ENCODE peak calls at places on chromosomes 12 and 14, in five cellular contexts. Z, L, A, B and R are unnamed samples.
A peak's percentile ranks its signal among the peaks of the same experiment; 100 is the strongest.

GRCh38 chr12:111451232-111451631 is 45.5 kb downstream of the SH2B3 start:
- DNase-seq in L (no peak), B (no peak), Z (no peak), A (peak; percentile 2), R (no peak)

GRCh38 chr12:25957898-25958253 is 606 bp upstream of the RASSF8 start:
- DNase-seq in B (peak; percentile 55), Z (no peak), L (no peak), A (no peak), R (no peak)

GRCh38 chr14:42884100-42884499 is 1277.4 kb downstream of the LRFN5 start:
- DNase-seq in L (no peak), Z (no peak), A (no peak), B (no peak), R (peak; percentile 78)

GRCh38 chr14:92258934-92259333 is 64.0 kb upstream of the SLC24A4 start:
- DNase-seq in B (no peak), A (no peak), Z (no peak), L (no peak), R (no peak)

GRCh38 chr12:111429760-111430417 is 24.2 kb downstream of the SH2B3 start:
- DNase-seq in Z (no peak), A (no peak), B (no peak), L (no peak), R (no peak)

GRCh38 chr14:68528031-68528687 is 264.7 kb downstream of the ZFP36L1 start:
- DNase-seq in B (no peak), Z (no peak), A (no peak), L (no peak), R (no peak)

GRCh38 chr12:57632369-57632897 is 568 bp downstream of the B4GALNT1 start:
- DNase-seq in A (no peak), B (no peak), L (peak; percentile 64), Z (no peak), R (no peak)

GRCh38 chr12:104720346-104721064 is 237.6 kb downstream of the SLC41A2 start:
- DNase-seq in B (no peak), L (no peak), A (peak; percentile 37), Z (no peak), R (no peak)

GRCh38 chr12:82627799-82628198 is 58.9 kb upstream of the TMTC2 start:
- DNase-seq in L (peak; percentile 64), A (no peak), B (peak; percentile 13), Z (peak; percentile 26), R (no peak)

GRCh38 chr12:81337891-81338290 is 260.0 kb downstream of the ACSS3 start:
- DNase-seq in B (no peak), L (no peak), A (no peak), Z (no peak), R (no peak)

DNA sequence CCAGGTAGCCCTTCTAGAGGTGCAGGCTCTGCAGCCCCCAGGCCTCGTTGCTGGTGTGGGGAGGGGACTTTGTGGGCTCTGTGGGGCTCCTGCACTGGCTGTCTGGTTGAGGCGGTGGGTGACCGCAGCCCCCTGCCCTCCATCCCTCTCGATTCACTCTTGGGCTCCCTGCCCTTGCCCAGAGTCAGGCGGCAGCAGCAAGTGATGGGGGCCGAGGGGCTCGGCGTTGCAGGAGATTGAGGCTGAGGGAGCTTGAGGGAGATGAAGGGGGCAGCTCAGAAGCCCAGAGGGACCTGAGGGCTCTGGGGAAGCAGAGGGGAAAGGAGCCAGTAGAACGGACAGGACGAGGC is 9.5 kb upstream of the LRTM2 start:
- DNase-seq in Z (no peak), B (no peak), A (no peak), L (no peak), R (no peak)
- H3K9ac ChIP-seq in Z (no peak overlapping the region), B (no peak overlapping the region), A (no peak overlapping the region), L (no peak overlapping the region), R (no peak overlapping the region)

DNA sequence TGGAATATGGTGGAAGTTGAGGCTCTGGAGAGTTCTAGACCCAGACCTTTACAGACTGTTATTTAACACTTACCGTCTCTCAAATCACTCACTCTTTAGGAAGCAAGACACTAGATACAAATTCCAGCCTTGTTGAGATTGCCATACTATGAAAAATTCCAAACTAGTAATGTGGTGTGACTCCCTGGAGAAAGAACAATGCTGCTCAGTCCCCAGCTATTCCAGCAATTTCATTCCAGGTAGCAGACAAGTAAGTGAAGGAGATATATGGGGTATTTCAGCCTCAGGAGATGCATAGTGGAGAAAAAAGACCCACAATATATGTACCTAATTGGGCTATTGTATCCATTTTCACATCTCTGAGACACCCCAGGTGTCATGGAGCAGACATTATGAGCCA is 678.9 kb upstream of the LMO3 start:
- DNase-seq in B (no peak), Z (no peak), L (no peak), A (no peak), R (no peak)
- H3K9ac ChIP-seq in B (no peak overlapping the region), Z (no peak overlapping the region), L (no peak overlapping the region), A (no peak overlapping the region), R (no peak overlapping the region)

DNA sequence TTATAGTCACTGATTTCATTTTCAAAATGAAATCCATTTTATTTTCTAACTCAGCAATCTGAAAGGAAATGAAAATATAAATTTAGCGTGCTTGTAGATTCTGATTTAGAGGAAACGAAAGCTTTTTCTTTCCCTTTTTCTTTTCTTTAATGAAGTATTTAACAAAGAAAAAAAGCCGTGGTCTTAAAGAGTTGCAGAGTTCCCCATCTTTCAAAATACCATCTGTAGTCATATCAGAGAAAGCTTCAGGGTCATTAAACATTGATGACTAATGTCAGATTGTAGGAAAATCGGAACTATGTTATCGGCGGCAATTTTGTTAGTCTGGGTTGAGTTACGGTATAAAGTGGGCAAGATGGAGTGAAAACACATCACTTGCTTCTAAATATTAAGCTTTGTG is 32.3 kb downstream of the DRAM1 start:
- DNase-seq in A (no peak), Z (no peak), B (no peak), L (no peak), R (no peak)
- H3K9ac ChIP-seq in A (no peak overlapping the region), Z (no peak overlapping the region), B (no peak overlapping the region), L (no peak overlapping the region), R (peak overlapping the region; percentile 57)

GRCh38 chr14:90402009-90402408 is 5.2 kb downstream of the CALM1 start:
- DNase-seq in B (no peak), A (no peak), Z (no peak), L (no peak), R (no peak)
- H3K9ac ChIP-seq in B (no peak overlapping the region), A (no peak overlapping the region), Z (no peak overlapping the region), L (no peak overlapping the region), R (no peak overlapping the region)

GRCh38 chr12:80186727-80187217 is 87.4 kb downstream of the OTOGL start:
- DNase-seq in A (peak; percentile 54), L (peak; percentile 69), B (peak; percentile 72), Z (peak; percentile 85), R (peak; percentile 90)
- H3K9ac ChIP-seq in A (no peak overlapping the region), L (no peak overlapping the region), B (no peak overlapping the region), Z (peak overlapping the region; percentile 6), R (peak overlapping the region; percentile 17)